ENCODE peak calls at places on chromosomes 12 and 14, in five cellular contexts. G, W, V, Z and N are unnamed samples.

GRCh38 chr14:99881011-99881410 is 87.8 kb downstream of the EML1 start:
- DNase-seq in Z (no peak), V (no peak), G (no peak), W (no peak), N (no peak)

GRCh38 chr14:52048641-52049204 is 20.1 kb downstream of the NID2 start:
- DNase-seq in W (peak), Z (no peak), V (no peak), G (no peak), N (no peak)

GRCh38 chr14:89801128-89801527 is 153.4 kb downstream of the EFCAB11 start:
- DNase-seq in G (no peak), W (no peak), V (no peak), Z (no peak), N (no peak)

GRCh38 chr12:101829639-101830390 is 944 bp downstream of the GNPTAB start:
- DNase-seq in W (no peak), G (no peak), Z (no peak), V (no peak), N (no peak)

GRCh38 chr14:23056956-23057756 is at the start of gene CDH24:
- DNase-seq in Z (no peak), V (peak), G (peak), W (peak), N (peak)

GRCh38 chr12:80218925-80219714 is 119.8 kb downstream of the OTOGL start:
- DNase-seq in G (no peak), Z (no peak), W (no peak), V (no peak), N (peak)

GRCh38 chr12:102948941-102949352 is 8.5 kb upstream of the ASCL1 start:
- DNase-seq in Z (no peak), V (peak), G (no peak), W (peak), N (peak)

GRCh38 chr12:26233620-26234019 is 38.2 kb downstream of the SSPN start:
- DNase-seq in W (no peak), Z (no peak), G (no peak), V (no peak), N (no peak)

GRCh38 chr12:25322918-25323773 is 72.4 kb upstream of the KRAS start:
- DNase-seq in G (no peak), Z (no peak), V (no peak), W (no peak), N (no peak)

GRCh38 chr12:47730341-47730744 is 5.1 kb upstream of the ENDOU start:
- DNase-seq in Z (no peak), V (no peak), W (no peak), G (no peak), N (no peak)

GRCh38 chr14:83172363-83172762 is 1638.7 kb upstream of the SEL1L start:
- DNase-seq in G (peak), Z (no peak), V (no peak), W (no peak), N (no peak)

GRCh38 chr14:29348504-29348903 is 579.1 kb downstream of the PRKD1 start:
- DNase-seq in Z (no peak), V (no peak), W (no peak), G (no peak), N (no peak)

GRCh38 chr12:12180575-12180974 is 86.3 kb downstream of the LRP6 start:
- DNase-seq in Z (no peak), G (no peak), W (no peak), V (no peak), N (no peak)